ENCODE peak calls at places on chromosomes 1 and 21, in seven cellular contexts. B is COLO829, I is AG10803, N is lung microvascular endothelial cell, L is amygdala, V is frontal cortex, D is T-helper 17 cell. Y is an unnamed sample.

GRCh38 chr21:28991861-28992525 is 684 bp downstream of the LTN1 start:
- DNase-seq in L (no peak), I (no peak), N (no peak), B (no peak), D (no peak), V (no peak), Y (peak; percentile 36)

GRCh38 chr1:241411056-241411775 is 54.2 kb upstream of the RGS7 start:
- DNase-seq in D (no peak), I (peak; percentile 81), V (no peak), B (no peak), L (no peak), N (peak; percentile 77), Y (peak; percentile 66)

GRCh38 chr1:62407398-62408009 is 29.3 kb upstream of the USP1 start:
- DNase-seq in B (peak; percentile 73), L (no peak), D (no peak), N (peak; percentile 68), V (peak; percentile 48), I (peak; percentile 59), Y (peak; percentile 87)

GRCh38 chr1:33547574-33547973 is 75.1 kb downstream of the ZSCAN20 start:
- DNase-seq in N (no peak), L (no peak), V (no peak), B (no peak), I (no peak), D (no peak), Y (no peak)

GRCh38 chr1:211715976-211716375 is 40.6 kb upstream of the NEK2 start:
- DNase-seq in B (no peak), V (no peak), L (no peak), N (no peak), I (no peak), D (no peak), Y (no peak)

GRCh38 chr1:24946861-24947658 is 17.0 kb upstream of the RUNX3 start:
- DNase-seq in V (no peak), B (no peak), I (peak; percentile 33), L (no peak), N (no peak), D (no peak), Y (no peak)

GRCh38 chr1:12595839-12596821 is 21.9 kb downstream of the DHRS3 start:
- DNase-seq in D (no peak), B (peak; percentile 85), L (peak; percentile 24), N (peak; percentile 93), V (peak; percentile 75), I (peak; percentile 99), Y (peak; percentile 97)

GRCh38 chr1:54163573-54163972 is 10.8 kb upstream of the CDCP2 start:
- DNase-seq in D (no peak), L (no peak), V (no peak), B (no peak), I (no peak), N (no peak), Y (no peak)

GRCh38 chr1:40740039-40740991 is 43.3 kb upstream of the KCNQ4 start:
- DNase-seq in V (no peak), I (no peak), L (no peak), N (peak; percentile 13), D (no peak), B (no peak), Y (no peak)

GRCh38 chr1:66480162-66480561 is 53.8 kb upstream of the SGIP1 start:
- DNase-seq in I (no peak), B (no peak), D (no peak), N (no peak), V (no peak), L (no peak), Y (no peak)

GRCh38 chr1:203797948-203798347 is 2.5 kb downstream of the ZBED6 start:
- DNase-seq in B (peak; percentile 74), I (peak; percentile 16), N (no peak), L (no peak), D (no peak), V (no peak), Y (no peak)

GRCh38 chr1:155304558-155305063 is 3.4 kb upstream of the PKLR start:
- DNase-seq in N (no peak), V (no peak), I (no peak), D (no peak), B (no peak), L (no peak), Y (no peak)

GRCh38 chr1:171486048-171486519 is 754 bp downstream of the PRRC2C start:
- DNase-seq in I (peak; percentile 66), V (peak; percentile 14), L (no peak), N (no peak), D (peak; percentile 75), B (peak; percentile 22), Y (peak; percentile 66)

GRCh38 chr1:192801451-192801850 is 7.4 kb upstream of the RGS2 start:
- DNase-seq in L (no peak), N (no peak), B (no peak), V (no peak), D (no peak), I (no peak), Y (no peak)

GRCh38 chr1:184610872-184611614 is 143.6 kb downstream of the EDEM3 start:
- DNase-seq in L (no peak), I (no peak), N (peak; percentile 44), B (no peak), V (no peak), D (no peak), Y (no peak)

GRCh38 chr1:115764541-115764940 is 4.0 kb downstream of the CASQ2 start:
- DNase-seq in I (no peak), B (peak; percentile 40), V (no peak), N (peak; percentile 11), L (no peak), D (no peak), Y (peak; percentile 74)

GRCh38 chr1:89608627-89609338 is 24.1 kb upstream of the LRRC8C start:
- DNase-seq in V (no peak), L (no peak), B (no peak), N (no peak), I (no peak), D (peak; percentile 18), Y (no peak)

GRCh38 chr1:68210027-68210426 is 22.3 kb downstream of the WLS start:
- DNase-seq in V (no peak), D (no peak), B (no peak), L (no peak), I (no peak), N (peak; percentile 76), Y (no peak)

GRCh38 chr1:155513300-155513926 is 49.2 kb downstream of the ASH1L start:
- DNase-seq in N (no peak), L (no peak), V (no peak), B (no peak), D (no peak), I (peak; percentile 82), Y (peak; percentile 75)

GRCh38 chr1:85602536-85602935 is 22.0 kb downstream of the CCN1 start:
- DNase-seq in V (no peak), L (no peak), N (no peak), D (no peak), B (no peak), I (no peak), Y (no peak)

GRCh38 chr1:92037400-92037799 is 7.6 kb downstream of the EPHX4 start:
- DNase-seq in B (no peak), N (no peak), D (no peak), V (no peak), I (no peak), L (no peak), Y (no peak)

GRCh38 chr1:32250893-32251716 is at the start of gene LCK:
- DNase-seq in V (no peak), L (no peak), B (no peak), N (no peak), D (peak; percentile 33), I (no peak), Y (no peak)

GRCh38 chr1:154971341-154971998 is 923 bp upstream of the SHC1 start:
- DNase-seq in D (no peak), N (peak; percentile 38), L (no peak), I (no peak), V (no peak), B (peak; percentile 48), Y (peak; percentile 57)

GRCh38 chr1:228471762-228472398 is 15.3 kb upstream of the RNF187 start:
- DNase-seq in N (peak; percentile 46), V (no peak), I (peak; percentile 56), L (no peak), D (no peak), B (peak; percentile 65), Y (peak; percentile 20)

GRCh38 chr21:27975514-27975913 is 1008.6 kb upstream of the ADAMTS5 start:
- DNase-seq in N (no peak), B (no peak), V (no peak), L (no peak), I (no peak), D (no peak), Y (no peak)

GRCh38 chr1:86583593-86583992 is 36.7 kb downstream of the CLCA4 start:
- DNase-seq in I (no peak), N (no peak), V (no peak), D (no peak), L (no peak), B (no peak), Y (no peak)

GRCh38 chr1:208595745-208596144 is 351.6 kb upstream of the PLXNA2 start:
- DNase-seq in I (peak; percentile 75), V (no peak), D (no peak), N (no peak), B (no peak), L (no peak), Y (peak; percentile 57)

GRCh38 chr1:3736131-3736561 is 16.1 kb upstream of the CCDC27 start:
- DNase-seq in B (no peak), L (no peak), I (no peak), V (no peak), N (no peak), D (no peak), Y (no peak)

GRCh38 chr1:58013237-58013636 is 533.3 kb downstream of the OMA1 start:
- DNase-seq in I (no peak), V (no peak), D (no peak), N (no peak), B (no peak), L (no peak), Y (no peak)

GRCh38 chr21:29155118-29155932 is 24.9 kb downstream of the MAP3K7CL start:
- DNase-seq in N (no peak), V (no peak), L (no peak), D (no peak), B (no peak), I (peak; percentile 77), Y (peak; percentile 70)

GRCh38 chr1:175841613-175842234 is 98.3 kb upstream of the TNR start:
- DNase-seq in L (no peak), V (no peak), N (no peak), D (no peak), I (no peak), B (no peak), Y (no peak)

GRCh38 chr1:245177071-245177900 is 22.5 kb downstream of the KIF26B start:
- DNase-seq in L (no peak), D (no peak), V (no peak), B (no peak), N (peak; percentile 70), I (no peak), Y (no peak)

Y was measured in adipocyte.